ENCODE peak calls at places on chromosomes 3 and 15, in six cellular contexts. G, A, O, J, R and X are unnamed samples.

GRCh38 chr3:169389211-169389924 is 274.1 kb downstream of the MECOM start:
- DNase-seq in A (no peak), G (no peak), J (no peak), R (no peak), O (no peak), X (no peak)

GRCh38 chr3:45034612-45035252 is 8.6 kb downstream of the CLEC3B start:
- DNase-seq in J (peak), A (no peak), G (peak), O (peak), R (no peak), X (peak)

GRCh38 chr3:28739647-28740046 is 391.0 kb upstream of the AZI2 start:
- DNase-seq in G (no peak), J (no peak), A (no peak), O (no peak), R (no peak), X (no peak)

GRCh38 chr3:46566040-46566631 is at the start of gene LRRC2:
- DNase-seq in J (no peak), A (no peak), O (no peak), G (peak), R (no peak), X (peak)

GRCh38 chr3:119562307-119562961 is 3.0 kb upstream of the CD80 start:
- DNase-seq in J (no peak), O (peak), A (no peak), R (no peak), G (no peak), X (no peak)

GRCh38 chr3:95311272-95311671 is 1248.4 kb downstream of the NSUN3 start:
- DNase-seq in O (no peak), A (no peak), J (no peak), R (no peak), G (no peak), X (no peak)

GRCh38 chr15:62805502-62805901 is 237.0 kb upstream of the TPM1 start:
- DNase-seq in O (no peak), R (no peak), G (no peak), A (no peak), J (no peak), X (no peak)

GRCh38 chr3:196287066-196287404 is 491 bp downstream of the PCYT1A start:
- DNase-seq in O (no peak), J (no peak), A (peak), G (peak), R (peak), X (no peak)

GRCh38 chr15:48176957-48177356 is 1.1 kb downstream of the MYEF2 start:
- DNase-seq in J (no peak), G (no peak), R (no peak), O (no peak), A (no peak), X (no peak)

GRCh38 chr15:47773163-47773562 is 55.9 kb downstream of the SEMA6D start:
- DNase-seq in A (peak), O (no peak), G (no peak), R (no peak), J (no peak), X (no peak)

GRCh38 chr3:115961390-115961789 is 338.1 kb downstream of the GAP43 start:
- DNase-seq in G (no peak), R (no peak), J (peak), O (no peak), A (no peak), X (no peak)

GRCh38 chr3:72271923-72272322 is 487.0 kb upstream of the PROK2 start:
- DNase-seq in O (no peak), R (no peak), A (no peak), G (no peak), J (no peak), X (no peak)

GRCh38 chr3:4517095-4517494 is 23.9 kb downstream of the ITPR1 start:
- DNase-seq in G (no peak), O (no peak), R (no peak), J (no peak), A (no peak), X (no peak)

GRCh38 chr3:75294124-75294523 is 370.0 kb upstream of the FRG2C start:
- DNase-seq in R (no peak), A (peak), J (peak), O (peak), G (peak), X (no peak)

GRCh38 chr15:98865397-98866339 is 141.9 kb downstream of the PGPEP1L start:
- DNase-seq in R (peak), A (peak), O (peak), G (peak), J (no peak), X (peak)

GRCh38 chr3:141375381-141376301 is 7.3 kb downstream of the ZBTB38 start:
- DNase-seq in O (no peak), G (no peak), R (no peak), J (no peak), A (no peak), X (no peak)

GRCh38 chr3:42814914-42815507 is 5.8 kb downstream of the ACKR2 start:
- DNase-seq in J (no peak), R (no peak), A (no peak), G (no peak), O (no peak), X (no peak)

GRCh38 chr3:197428117-197428761 is 127.5 kb downstream of the BDH1 start:
- DNase-seq in J (no peak), G (no peak), O (no peak), R (no peak), A (peak), X (peak)

GRCh38 chr15:88191806-88192165 is 64.8 kb downstream of the NTRK3 start:
- DNase-seq in O (no peak), G (no peak), A (no peak), R (no peak), J (no peak), X (no peak)

GRCh38 chr3:58237238-58237939 is at the start of gene ABHD6:
- DNase-seq in G (peak), J (peak), R (no peak), O (peak), A (peak), X (peak)

GRCh38 chr15:37016287-37016686 is 84.1 kb downstream of the MEIS2 start:
- DNase-seq in G (peak), O (no peak), J (no peak), R (no peak), A (no peak), X (no peak)

GRCh38 chr3:85670626-85671025 is 711.8 kb downstream of the CADM2 start:
- DNase-seq in J (no peak), O (no peak), G (no peak), R (no peak), A (no peak), X (no peak)

GRCh38 chr3:17384567-17385296 is 357.7 kb downstream of the TBC1D5 start:
- DNase-seq in J (no peak), A (no peak), G (no peak), O (no peak), R (no peak), X (no peak)

GRCh38 chr3:104763007-104763406 is 603.7 kb upstream of the ALCAM start:
- DNase-seq in A (no peak), O (no peak), G (no peak), J (peak), R (no peak), X (no peak)

GRCh38 chr3:72476139-72476483 is 372.1 kb downstream of the SHQ1 start:
- DNase-seq in G (no peak), O (no peak), A (no peak), J (no peak), R (no peak), X (no peak)

GRCh38 chr3:151501171-151501790 is 40.4 kb upstream of the IGSF10 start:
- DNase-seq in J (no peak), G (no peak), A (no peak), O (no peak), R (no peak), X (no peak)

GRCh38 chr15:82043726-82044372 is 2.0 kb downstream of the MEX3B start:
- DNase-seq in J (no peak), O (no peak), G (peak), R (no peak), A (no peak), X (no peak)